ENCODE peak calls at places on chromosome 15, in seven cellular contexts. One of them, this sample, is unnamed.

GRCh38 chr15:73732911-73733310 is 20.2 kb downstream of the INSYN1 start:
- DNase-seq in GF-D8: no peak
- DNase-seq in amniotic stem cell: no peak
- DNase-seq in NCI-H1105: no peak
- DNase-seq in GM04503: no peak
- DNase-seq in substantia nigra: no peak
- DNase-seq in AG08395: no peak
- DNase-seq in this sample: no peak

GRCh38 chr15:61906961-61907752 is 153.1 kb downstream of the VPS13C start:
- DNase-seq in substantia nigra: no peak
- DNase-seq in NCI-H1105: no peak
- DNase-seq in GF-D8: no peak
- DNase-seq in GM04503: no peak
- DNase-seq in AG08395: no peak
- DNase-seq in amniotic stem cell: no peak
- DNase-seq in this sample: no peak

GRCh38 chr15:72964135-72964534 is 88.1 kb upstream of the NEO1 start:
- DNase-seq in GM04503: no peak
- DNase-seq in AG08395: no peak
- DNase-seq in NCI-H1105: no peak
- DNase-seq in GF-D8: no peak
- DNase-seq in substantia nigra: no peak
- DNase-seq in amniotic stem cell: no peak
- DNase-seq in this sample: no peak

GRCh38 chr15:28006116-28006911 is 92.8 kb downstream of the OCA2 start:
- DNase-seq in substantia nigra: no peak
- DNase-seq in GM04503: no peak
- DNase-seq in GF-D8: no peak
- DNase-seq in amniotic stem cell: no peak
- DNase-seq in NCI-H1105: no peak
- DNase-seq in AG08395: no peak
- DNase-seq in this sample: no peak

GRCh38 chr15:98943609-98944111 is 63.9 kb downstream of the PGPEP1L start:
- DNase-seq in AG08395: no peak
- DNase-seq in GF-D8: no peak
- DNase-seq in amniotic stem cell: no peak
- DNase-seq in substantia nigra: peak
- DNase-seq in GM04503: no peak
- DNase-seq in NCI-H1105: no peak
- DNase-seq in this sample: no peak

GRCh38 chr15:45631831-45632230 is 3.0 kb upstream of the SQOR start:
- DNase-seq in substantia nigra: no peak
- DNase-seq in amniotic stem cell: no peak
- DNase-seq in GM04503: no peak
- DNase-seq in GF-D8: no peak
- DNase-seq in NCI-H1105: no peak
- DNase-seq in AG08395: peak
- DNase-seq in this sample: no peak

GRCh38 chr15:35019401-35020327 is 31.6 kb upstream of the ZNF770 start:
- DNase-seq in AG08395: no peak
- DNase-seq in substantia nigra: no peak
- DNase-seq in GM04503: no peak
- DNase-seq in NCI-H1105: no peak
- DNase-seq in amniotic stem cell: no peak
- DNase-seq in GF-D8: no peak
- DNase-seq in this sample: no peak

GRCh38 chr15:69056365-69056764 is 41.9 kb downstream of the NOX5 start:
- DNase-seq in AG08395: no peak
- DNase-seq in amniotic stem cell: no peak
- DNase-seq in GM04503: no peak
- DNase-seq in NCI-H1105: no peak
- DNase-seq in substantia nigra: no peak
- DNase-seq in GF-D8: no peak
- DNase-seq in this sample: peak

GRCh38 chr15:67680645-67681044 is 138.1 kb downstream of the MAP2K5 start:
- DNase-seq in GM04503: no peak
- DNase-seq in GF-D8: no peak
- DNase-seq in amniotic stem cell: no peak
- DNase-seq in substantia nigra: no peak
- DNase-seq in NCI-H1105: peak
- DNase-seq in AG08395: no peak
- DNase-seq in this sample: no peak

GRCh38 chr15:64681424-64682024 is 93.9 kb downstream of the RBPMS2 start:
- DNase-seq in GF-D8: peak
- DNase-seq in GM04503: no peak
- DNase-seq in NCI-H1105: peak
- DNase-seq in AG08395: peak
- DNase-seq in substantia nigra: peak
- DNase-seq in amniotic stem cell: no peak
- DNase-seq in this sample: no peak

GRCh38 chr15:101504866-101505609 is 15.5 kb upstream of the PCSK6 start:
- DNase-seq in NCI-H1105: no peak
- DNase-seq in GM04503: peak
- DNase-seq in amniotic stem cell: no peak
- DNase-seq in GF-D8: no peak
- DNase-seq in substantia nigra: no peak
- DNase-seq in AG08395: no peak
- DNase-seq in this sample: no peak

GRCh38 chr15:89171136-89172072 is 50.0 kb downstream of the RLBP1 start:
- DNase-seq in GM04503: no peak
- DNase-seq in amniotic stem cell: no peak
- DNase-seq in GF-D8: no peak
- DNase-seq in NCI-H1105: no peak
- DNase-seq in substantia nigra: peak
- DNase-seq in AG08395: peak
- DNase-seq in this sample: peak

GRCh38 chr15:50354838-50355611 is at the start of gene GABPB1:
- DNase-seq in AG08395: peak
- DNase-seq in GF-D8: peak
- DNase-seq in substantia nigra: peak
- DNase-seq in amniotic stem cell: peak
- DNase-seq in NCI-H1105: peak
- DNase-seq in GM04503: peak
- DNase-seq in this sample: peak

GRCh38 chr15:47377465-47377864 is 339.8 kb upstream of the SEMA6D start:
- DNase-seq in NCI-H1105: no peak
- DNase-seq in GF-D8: no peak
- DNase-seq in substantia nigra: no peak
- DNase-seq in amniotic stem cell: no peak
- DNase-seq in GM04503: no peak
- DNase-seq in AG08395: peak
- DNase-seq in this sample: no peak

GRCh38 chr15:74263473-74263872 is 27.3 kb downstream of the CCDC33 start:
- DNase-seq in substantia nigra: no peak
- DNase-seq in GM04503: no peak
- DNase-seq in NCI-H1105: no peak
- DNase-seq in amniotic stem cell: no peak
- DNase-seq in AG08395: no peak
- DNase-seq in GF-D8: no peak
- DNase-seq in this sample: no peak

GRCh38 chr15:70344666-70345065 is 246.9 kb upstream of the TLE3 start:
- DNase-seq in AG08395: no peak
- DNase-seq in GF-D8: no peak
- DNase-seq in NCI-H1105: peak
- DNase-seq in GM04503: no peak
- DNase-seq in amniotic stem cell: no peak
- DNase-seq in substantia nigra: no peak
- DNase-seq in this sample: peak

GRCh38 chr15:74158855-74159650 is 14.5 kb upstream of the ISLR start:
- DNase-seq in amniotic stem cell: no peak
- DNase-seq in NCI-H1105: no peak
- DNase-seq in GF-D8: no peak
- DNase-seq in GM04503: no peak
- DNase-seq in substantia nigra: no peak
- DNase-seq in AG08395: no peak
- DNase-seq in this sample: no peak

GRCh38 chr15:59170295-59170881 is 36.3 kb upstream of the LDHAL6B start:
- DNase-seq in substantia nigra: peak
- DNase-seq in NCI-H1105: no peak
- DNase-seq in amniotic stem cell: no peak
- DNase-seq in GF-D8: no peak
- DNase-seq in GM04503: peak
- DNase-seq in AG08395: peak
- DNase-seq in this sample: no peak

GRCh38 chr15:95180530-95180929 is 949.2 kb downstream of the MCTP2 start:
- DNase-seq in AG08395: no peak
- DNase-seq in GM04503: no peak
- DNase-seq in substantia nigra: no peak
- DNase-seq in GF-D8: no peak
- DNase-seq in NCI-H1105: no peak
- DNase-seq in amniotic stem cell: no peak
- DNase-seq in this sample: no peak

GRCh38 chr15:78840661-78841060 is 29.4 kb upstream of the ADAMTS7 start:
- DNase-seq in GF-D8: no peak
- DNase-seq in NCI-H1105: no peak
- DNase-seq in amniotic stem cell: no peak
- DNase-seq in AG08395: no peak
- DNase-seq in substantia nigra: no peak
- DNase-seq in GM04503: no peak
- DNase-seq in this sample: no peak

GRCh38 chr15:64072812-64073211 is 20.8 kb downstream of the CIAO2A start:
- DNase-seq in NCI-H1105: no peak
- DNase-seq in substantia nigra: no peak
- DNase-seq in amniotic stem cell: no peak
- DNase-seq in GF-D8: no peak
- DNase-seq in GM04503: no peak
- DNase-seq in AG08395: no peak
- DNase-seq in this sample: no peak

GRCh38 chr15:49860101-49860500 is 239.3 kb downstream of the DTWD1 start:
- DNase-seq in amniotic stem cell: no peak
- DNase-seq in NCI-H1105: no peak
- DNase-seq in AG08395: peak
- DNase-seq in substantia nigra: no peak
- DNase-seq in GM04503: peak
- DNase-seq in GF-D8: no peak
- DNase-seq in this sample: no peak

GRCh38 chr15:76353903-76354302 is 17.3 kb downstream of the ISL2 start:
- DNase-seq in amniotic stem cell: no peak
- DNase-seq in NCI-H1105: no peak
- DNase-seq in substantia nigra: no peak
- DNase-seq in AG08395: no peak
- DNase-seq in GM04503: no peak
- DNase-seq in GF-D8: no peak
- DNase-seq in this sample: no peak

GRCh38 chr15:63544253-63545026 is 40.0 kb downstream of the USP3 start:
- DNase-seq in AG08395: no peak
- DNase-seq in GM04503: no peak
- DNase-seq in NCI-H1105: no peak
- DNase-seq in GF-D8: peak
- DNase-seq in substantia nigra: no peak
- DNase-seq in amniotic stem cell: no peak
- DNase-seq in this sample: no peak

GRCh38 chr15:31372635-31373091 is 46.0 kb downstream of the KLF13 start:
- DNase-seq in GM04503: no peak
- DNase-seq in AG08395: peak
- DNase-seq in substantia nigra: no peak
- DNase-seq in GF-D8: no peak
- DNase-seq in NCI-H1105: no peak
- DNase-seq in amniotic stem cell: no peak
- DNase-seq in this sample: no peak

GRCh38 chr15:91291673-91292072 is 191.6 kb downstream of the SV2B start:
- DNase-seq in GM04503: no peak
- DNase-seq in AG08395: peak
- DNase-seq in substantia nigra: no peak
- DNase-seq in amniotic stem cell: no peak
- DNase-seq in NCI-H1105: no peak
- DNase-seq in GF-D8: no peak
- DNase-seq in this sample: no peak

GRCh38 chr15:71883447-71883846 is 73.1 kb downstream of the NR2E3 start:
- DNase-seq in substantia nigra: no peak
- DNase-seq in amniotic stem cell: no peak
- DNase-seq in AG08395: no peak
- DNase-seq in NCI-H1105: no peak
- DNase-seq in GM04503: no peak
- DNase-seq in GF-D8: no peak
- DNase-seq in this sample: no peak

GRCh38 chr15:84599906-84600305 is 903 bp upstream of the ZSCAN2 start:
- DNase-seq in amniotic stem cell: no peak
- DNase-seq in AG08395: no peak
- DNase-seq in GM04503: no peak
- DNase-seq in NCI-H1105: no peak
- DNase-seq in GF-D8: no peak
- DNase-seq in substantia nigra: no peak
- DNase-seq in this sample: no peak

GRCh38 chr15:67146214-67146613 is 80.8 kb downstream of the SMAD3 start:
- DNase-seq in NCI-H1105: no peak
- DNase-seq in GM04503: no peak
- DNase-seq in AG08395: no peak
- DNase-seq in GF-D8: no peak
- DNase-seq in substantia nigra: no peak
- DNase-seq in amniotic stem cell: no peak
- DNase-seq in this sample: no peak

GRCh38 chr15:99568548-99569352 is 3.0 kb downstream of the MEF2A start:
- DNase-seq in GM04503: no peak
- DNase-seq in AG08395: no peak
- DNase-seq in substantia nigra: no peak
- DNase-seq in NCI-H1105: no peak
- DNase-seq in amniotic stem cell: no peak
- DNase-seq in GF-D8: no peak
- DNase-seq in this sample: no peak

GRCh38 chr15:75597667-75598341 is 18.7 kb upstream of the PTPN9 start:
- DNase-seq in GF-D8: peak
- DNase-seq in GM04503: no peak
- DNase-seq in substantia nigra: no peak
- DNase-seq in AG08395: peak
- DNase-seq in NCI-H1105: no peak
- DNase-seq in amniotic stem cell: no peak
- DNase-seq in this sample: no peak

GRCh38 chr15:63503739-63504246 is 600 bp upstream of the USP3 start:
- DNase-seq in AG08395: no peak
- DNase-seq in NCI-H1105: no peak
- DNase-seq in GF-D8: no peak
- DNase-seq in GM04503: no peak
- DNase-seq in substantia nigra: peak
- DNase-seq in amniotic stem cell: peak
- DNase-seq in this sample: peak

GRCh38 chr15:89514596-89515406 is 18.4 kb upstream of the RHCG start:
- DNase-seq in GM04503: no peak
- DNase-seq in AG08395: no peak
- DNase-seq in substantia nigra: no peak
- DNase-seq in NCI-H1105: no peak
- DNase-seq in amniotic stem cell: no peak
- DNase-seq in GF-D8: peak
- DNase-seq in this sample: no peak

GRCh38 chr15:60795471-60795870 is 316.5 kb upstream of the ICE2 start:
- DNase-seq in GM04503: no peak
- DNase-seq in AG08395: no peak
- DNase-seq in NCI-H1105: no peak
- DNase-seq in substantia nigra: no peak
- DNase-seq in amniotic stem cell: no peak
- DNase-seq in GF-D8: no peak
- DNase-seq in this sample: no peak